ENCODE peak calls at places on chromosomes 2 and 18, in four cellular contexts. M is iris pigment epithelial cell, U is type B pancreatic cell, V is omental fat pad. A is an unnamed sample.

GRCh38 chr2:166784296-166784946 is 103.9 kb upstream of the XIRP2 start:
- DNase-seq in U (no peak), V (no peak), M (no peak), A (no peak)

GRCh38 chr2:143878131-143878530 is 641.8 kb downstream of the ZEB2 start:
- DNase-seq in M (no peak), V (no peak), U (no peak), A (no peak)

GRCh38 chr18:33596178-33596854 is 18.3 kb downstream of the ASXL3 start:
- DNase-seq in M (peak), V (no peak), U (no peak), A (no peak)

GRCh38 chr2:8324164-8324848 is 357.6 kb upstream of the ID2 start:
- DNase-seq in U (no peak), M (no peak), V (no peak), A (no peak)

GRCh38 chr2:226211439-226211838 is 588.2 kb downstream of the IRS1 start:
- DNase-seq in U (no peak), V (no peak), M (peak), A (no peak)

GRCh38 chr2:22855761-22856184 is 529.2 kb upstream of the KLHL29 start:
- DNase-seq in U (peak), V (no peak), M (no peak), A (no peak)

GRCh38 chr2:164103271-164103670 is 367.5 kb upstream of the FIGN start:
- DNase-seq in V (no peak), M (no peak), U (no peak), A (no peak)

GRCh38 chr2:33195891-33196290 is 249.1 kb downstream of the LTBP1 start:
- DNase-seq in U (no peak), M (no peak), V (no peak), A (no peak)

GRCh38 chr2:105746177-105747080 is 1.7 kb downstream of the NCK2 start:
- DNase-seq in V (peak), M (no peak), U (no peak), A (peak)

GRCh38 chr2:46065152-46065551 is 232.1 kb upstream of the EPAS1 start:
- DNase-seq in U (no peak), M (peak), V (no peak), A (no peak)

GRCh38 chr2:192029089-192029488 is 165.6 kb downstream of the TMEFF2 start:
- DNase-seq in U (no peak), V (no peak), M (peak), A (no peak)

GRCh38 chr2:160561551-160562280 is 68.1 kb upstream of the RBMS1 start:
- DNase-seq in U (no peak), V (no peak), M (peak), A (no peak)

GRCh38 chr2:36886664-36887063 is 79.7 kb downstream of the STRN start:
- DNase-seq in U (no peak), M (no peak), V (no peak), A (no peak)

GRCh38 chr18:22346342-22346967 is 71.3 kb downstream of the CTAGE1 start:
- DNase-seq in V (peak), U (no peak), M (peak), A (no peak)

GRCh38 chr18:23340661-23341060 is 112.4 kb upstream of the RIOK3 start:
- DNase-seq in V (no peak), M (peak), U (no peak), A (no peak)